ENCODE peak calls at places on chromosomes 1 and 21, in five cellular contexts. W is stimulated activated naive CD8-positive, alpha-beta T cell treated with anti-CD3 and anti-CD28 coated beads, Interleukin-15, Interleukin-2, amounts not matched to agents 100 U/mL and 50 U/mL, for 24 hours; B is nephron progenitor cell; C is T-helper 2 cell; V is left ventricle myocardium inferior. J is an unnamed sample.

GRCh38 chr1:196295766-196296165 is 312.5 kb downstream of the KCNT2 start:
- DNase-seq in B (no peak), V (no peak), W (no peak), C (no peak), J (no peak)

GRCh38 chr1:85042413-85042812 is 5.9 kb downstream of the MCOLN3 start:
- DNase-seq in V (no peak), B (no peak), W (no peak), C (no peak), J (no peak)

GRCh38 chr1:230191839-230192238 is 124.8 kb downstream of the GALNT2 start:
- DNase-seq in W (no peak), C (no peak), V (no peak), B (no peak), J (no peak)

GRCh38 chr1:159421821-159422220 is 10.2 kb upstream of the OR10J4 start:
- DNase-seq in C (no peak), V (no peak), W (no peak), B (no peak), J (no peak)

GRCh38 chr1:147618077-147618569 is 52.2 kb downstream of the ACP6 start:
- DNase-seq in V (no peak), C (peak), B (no peak), W (peak), J (no peak)

GRCh38 chr1:62435231-62436038 is 1.4 kb upstream of the USP1 start:
- DNase-seq in C (no peak), W (peak), B (no peak), V (peak), J (peak)

GRCh38 chr1:101428562-101428961 is 191.7 kb downstream of the S1PR1 start:
- DNase-seq in W (no peak), B (no peak), C (no peak), V (no peak), J (no peak)

GRCh38 chr1:160400284-160400645 is at the start of gene VANGL2:
- DNase-seq in V (peak), W (peak), B (peak), C (no peak), J (peak)

GRCh38 chr1:184387871-184388670 is 1.2 kb downstream of the C1orf21 start:
- DNase-seq in W (peak), C (no peak), V (peak), B (peak), J (peak)

GRCh38 chr21:34570315-34570714 is 44.6 kb downstream of the RCAN1 start:
- DNase-seq in C (no peak), B (no peak), W (no peak), V (no peak), J (no peak)

GRCh38 chr1:26690576-26691031 is 5.2 kb upstream of the ARID1A start:
- DNase-seq in B (no peak), C (no peak), V (no peak), W (no peak), J (no peak)

GRCh38 chr1:183235503-183235902 is 49.4 kb downstream of the LAMC2 start:
- DNase-seq in V (no peak), B (no peak), W (no peak), C (no peak), J (peak)

GRCh38 chr1:19268445-19268844 is 16.8 kb downstream of the MRTO4 start:
- DNase-seq in W (no peak), V (no peak), C (no peak), B (no peak), J (no peak)

GRCh38 chr1:167360120-167360519 is 139.4 kb downstream of the POU2F1 start:
- DNase-seq in C (no peak), V (no peak), B (no peak), W (no peak), J (no peak)

GRCh38 chr1:171716620-171717019 is 25.2 kb downstream of the VAMP4 start:
- DNase-seq in C (no peak), B (no peak), V (no peak), W (no peak), J (no peak)

GRCh38 chr1:85577421-85578320 is 2.9 kb upstream of the CCN1 start:
- DNase-seq in B (peak), W (peak), V (peak), C (no peak), J (peak)

GRCh38 chr1:230681599-230681998 is 32.3 kb downstream of the AGT start:
- DNase-seq in C (no peak), B (no peak), W (no peak), V (no peak), J (no peak)

GRCh38 chr1:46413596-46413985 is 19.5 kb downstream of the FAAH start:
- DNase-seq in W (peak), C (peak), B (peak), V (no peak), J (no peak)

GRCh38 chr1:223621312-223621734 is 44.2 kb downstream of the CAPN8 start:
- DNase-seq in C (no peak), B (no peak), V (no peak), W (no peak), J (no peak)

GRCh38 chr1:9246215-9246614 is 11.6 kb downstream of the H6PD start:
- DNase-seq in C (no peak), V (no peak), B (no peak), W (no peak), J (no peak)

GRCh38 chr1:74674278-74675048 is 871 bp upstream of the ERICH3 start:
- DNase-seq in W (no peak), B (no peak), V (no peak), C (no peak), J (no peak)

GRCh38 chr1:146021622-146022402 is at the start of gene HJV:
- DNase-seq in V (no peak), B (no peak), W (no peak), C (no peak), J (no peak)

GRCh38 chr1:112906155-112906698 is 49.8 kb downstream of the SLC16A1 start:
- DNase-seq in C (no peak), V (no peak), B (no peak), W (no peak), J (no peak)

GRCh38 chr1:232407120-232407519 is 222.8 kb downstream of the SIPA1L2 start:
- DNase-seq in V (no peak), B (no peak), C (no peak), W (no peak), J (no peak)

GRCh38 chr1:224114787-224115175 is 870 bp downstream of the FBXO28 start:
- DNase-seq in C (no peak), V (no peak), B (no peak), W (no peak), J (no peak)

GRCh38 chr21:44017601-44018000 is 5.5 kb downstream of the TRAPPC10 start:
- DNase-seq in B (no peak), W (no peak), V (no peak), C (no peak), J (no peak)

GRCh38 chr1:31073044-31073443 is 7.5 kb upstream of the PUM1 start:
- DNase-seq in V (no peak), B (no peak), W (no peak), C (no peak), J (no peak)

GRCh38 chr1:42730988-42731387 is 9.0 kb downstream of the CLDN19 start:
- DNase-seq in W (peak), C (peak), V (no peak), B (no peak), J (peak)

GRCh38 chr21:45080639-45081414 is 6.4 kb downstream of the ADARB1 start:
- DNase-seq in V (no peak), C (peak), W (peak), B (no peak), J (no peak)

GRCh38 chr21:36803051-36803709 is 104.3 kb downstream of the SIM2 start:
- DNase-seq in B (no peak), W (no peak), V (no peak), C (no peak), J (no peak)

GRCh38 chr1:7938070-7938469 is 2.6 kb downstream of the TNFRSF9 start:
- DNase-seq in B (no peak), V (no peak), W (no peak), C (no peak), J (no peak)

GRCh38 chr1:36175137-36176095 is 19.5 kb downstream of the MAP7D1 start:
- DNase-seq in V (peak), B (no peak), C (no peak), W (no peak), J (peak)

GRCh38 chr1:160826546-160826945 is 30.6 kb downstream of the LY9 start:
- DNase-seq in C (no peak), W (no peak), V (no peak), B (no peak), J (no peak)

GRCh38 chr1:205843031-205843859 is 6.7 kb downstream of the PM20D1 start:
- DNase-seq in V (no peak), B (no peak), C (no peak), W (no peak), J (no peak)

GRCh38 chr1:29829448-29830344 is 593.4 kb downstream of the PTPRU start:
- DNase-seq in W (no peak), V (no peak), B (no peak), C (no peak), J (no peak)

GRCh38 chr1:67089685-67090208 is 35.8 kb upstream of the SLC35D1 start:
- DNase-seq in W (no peak), V (no peak), B (no peak), C (no peak), J (no peak)

GRCh38 chr1:201329801-201330200 is 46.5 kb downstream of the PKP1 start:
- DNase-seq in W (no peak), C (no peak), B (no peak), V (no peak), J (no peak)

GRCh38 chr1:164592634-164593033 is 33.6 kb downstream of the PBX1 start:
- DNase-seq in V (no peak), C (no peak), W (no peak), B (no peak), J (no peak)